ENCODE peak calls at places on chromosome 19, in ten cellular contexts. X, W, R, J, O, H, D, B, I and A are unnamed samples.

GRCh38 chr19:48329167-48329891 is 4.0 kb downstream of the EMP3 start:
- DNase-seq in X (no peak), W (peak), R (peak), J (no peak), O (no peak), H (peak), D (peak), B (peak), I (no peak), A (no peak)

GRCh38 chr19:10095948-10096614 is 6.4 kb downstream of the ANGPTL6 start:
- DNase-seq in X (peak), W (peak), R (peak), J (peak), O (peak), H (no peak), D (peak), B (peak), I (peak), A (peak)

GRCh38 chr19:3034194-3034844 is 5.2 kb upstream of the TLE2 start:
- DNase-seq in X (no peak), W (no peak), R (peak), J (no peak), O (no peak), H (no peak), D (peak), B (no peak), I (no peak), A (no peak)

GRCh38 chr19:14507704-14508246 is 10.4 kb downstream of the DNAJB1 start:
- DNase-seq in X (no peak), W (no peak), R (no peak), J (no peak), O (peak), H (peak), D (no peak), B (no peak), I (no peak), A (no peak)

GRCh38 chr19:7926021-7926726 is at the start of gene CTXN1:
- DNase-seq in X (peak), W (peak), R (peak), J (no peak), O (peak), H (no peak), D (peak), B (peak), I (peak), A (no peak)

GRCh38 chr19:41939861-41940442 is 11.7 kb upstream of the ERFL start:
- DNase-seq in X (peak), W (no peak), R (no peak), J (no peak), O (no peak), H (no peak), D (no peak), B (peak), I (no peak), A (no peak)

GRCh38 chr19:7529246-7529600 is 6.3 kb upstream of the PNPLA6 start:
- DNase-seq in X (no peak), W (no peak), R (no peak), J (no peak), O (no peak), H (no peak), D (no peak), B (no peak), I (no peak), A (no peak)

GRCh38 chr19:16202320-16203255 is 4.9 kb downstream of the AP1M1 start:
- DNase-seq in X (no peak), W (no peak), R (no peak), J (no peak), O (no peak), H (no peak), D (peak), B (no peak), I (no peak), A (no peak)

GRCh38 chr19:49255674-49256073 is 69.3 kb downstream of the SLC6A16 start:
- DNase-seq in X (no peak), W (no peak), R (no peak), J (no peak), O (no peak), H (no peak), D (no peak), B (no peak), I (no peak), A (no peak)

GRCh38 chr19:9914001-9914314 is 22.4 kb downstream of the OLFM2 start:
- DNase-seq in X (peak), W (no peak), R (peak), J (no peak), O (no peak), H (no peak), D (no peak), B (no peak), I (no peak), A (no peak)